ENCODE peak calls at places on chromosome 7, in nine cellular contexts. U is GM12864, V is fibroblast of lung, O is omental fat pad, I is heart right ventricle, N is IMR-90, H is H9, A is lung, S is RWPE1. F is an unnamed sample.

GRCh38 chr7:55177589-55178261 is 158.9 kb downstream of the EGFR start:
- DNase-seq in H (no peak), N (no peak), U (no peak), O (no peak), S (no peak), I (peak), V (peak), A (no peak), F (no peak)

GRCh38 chr7:30761214-30762156 is 9.6 kb downstream of the INMT start:
- DNase-seq in A (no peak), V (no peak), H (no peak), U (no peak), I (no peak), N (no peak), O (no peak), S (no peak), F (no peak)

GRCh38 chr7:66930341-66930740 is 9.3 kb downstream of the TMEM248 start:
- DNase-seq in U (no peak), N (peak), O (no peak), A (no peak), H (peak), S (no peak), V (peak), I (no peak), F (no peak)

GRCh38 chr7:131861620-131862346 is 305.4 kb upstream of the PODXL start:
- DNase-seq in A (no peak), I (no peak), H (no peak), U (no peak), O (no peak), V (peak), N (peak), S (no peak), F (no peak)

GRCh38 chr7:3027005-3027404 is 16.7 kb downstream of the CARD11 start:
- DNase-seq in U (no peak), V (no peak), N (no peak), O (no peak), S (no peak), H (no peak), I (no peak), A (no peak), F (no peak)

GRCh38 chr7:2012981-2013380 is 219.8 kb downstream of the MAD1L1 start:
- DNase-seq in H (no peak), U (no peak), A (no peak), N (peak), V (peak), O (no peak), I (no peak), S (no peak), F (no peak)

GRCh38 chr7:28921822-28922221 is 36.3 kb downstream of the TRIL start:
- DNase-seq in A (peak), U (peak), N (peak), H (peak), I (peak), V (peak), S (peak), O (no peak), F (peak)

GRCh38 chr7:106114735-106115383 is 2.7 kb upstream of the SYPL1 start:
- DNase-seq in N (no peak), V (no peak), S (no peak), O (no peak), U (no peak), H (no peak), A (no peak), I (no peak), F (no peak)

GRCh38 chr7:109984726-109985125 is 1106.2 kb upstream of the LRRN3 start:
- DNase-seq in S (no peak), I (no peak), O (no peak), N (peak), A (no peak), H (no peak), V (no peak), U (no peak), F (no peak)

GRCh38 chr7:137328389-137329120 is 15.0 kb downstream of the PTN start:
- DNase-seq in I (peak), H (no peak), U (no peak), N (peak), A (no peak), O (no peak), V (peak), S (no peak), F (no peak)

GRCh38 chr7:38409524-38409923 is 136.1 kb upstream of the TARP start:
- DNase-seq in S (no peak), I (no peak), A (no peak), V (no peak), H (no peak), O (no peak), U (no peak), N (no peak), F (no peak)

DNA sequence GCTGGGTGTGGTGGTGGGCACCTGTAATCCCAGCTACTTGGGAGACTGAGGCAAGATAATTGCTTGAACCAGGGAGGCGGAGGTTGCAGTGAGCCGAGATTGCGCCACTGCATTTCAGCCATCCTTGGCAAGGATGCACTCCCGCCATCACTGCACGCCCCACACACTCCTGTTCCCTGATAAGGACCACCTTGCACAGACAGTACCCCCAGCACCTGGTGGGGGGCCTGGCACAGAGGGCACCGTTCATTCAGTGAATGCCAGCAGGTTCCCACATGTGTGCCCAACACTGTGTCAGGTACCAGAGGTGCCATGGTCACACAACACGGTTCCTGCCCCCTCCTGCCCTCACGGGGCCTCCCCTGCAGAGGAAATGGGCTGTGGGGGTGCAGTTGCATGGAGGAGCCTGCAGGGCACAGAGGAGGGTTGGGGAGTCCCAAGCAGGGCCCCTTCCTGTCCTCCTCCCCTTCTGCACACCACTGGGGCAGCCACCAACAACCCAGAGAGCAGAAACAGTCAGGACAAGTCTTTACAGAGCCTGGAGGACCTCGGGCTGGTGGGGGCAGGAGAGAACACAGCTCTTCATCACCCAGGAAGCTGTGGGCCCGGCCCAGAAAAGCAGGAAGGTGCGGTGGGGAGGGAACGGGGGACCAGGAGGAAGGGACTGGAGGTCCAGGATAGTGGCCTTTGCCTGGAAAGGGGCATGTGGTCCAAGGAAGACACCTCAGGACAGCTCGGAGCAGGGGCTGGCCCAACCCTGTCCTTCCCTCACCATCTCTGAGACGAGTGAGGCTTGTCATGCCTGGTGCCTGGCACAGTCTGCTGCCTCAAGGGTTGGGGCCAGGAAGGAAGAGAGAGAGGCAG is 7.1 kb downstream of the CRYGN start:
- DNase-seq in I (no peak), H (no peak), O (no peak), V (no peak), A (no peak), U (no peak), S (no peak), N (no peak), F (peak)
- TF ChIP-seq CTCF in I (no peak), H (peak), O (no peak), V (no peak), A (no peak), U (peak), S (no peak), N (no peak), F (no peak)

DNA sequence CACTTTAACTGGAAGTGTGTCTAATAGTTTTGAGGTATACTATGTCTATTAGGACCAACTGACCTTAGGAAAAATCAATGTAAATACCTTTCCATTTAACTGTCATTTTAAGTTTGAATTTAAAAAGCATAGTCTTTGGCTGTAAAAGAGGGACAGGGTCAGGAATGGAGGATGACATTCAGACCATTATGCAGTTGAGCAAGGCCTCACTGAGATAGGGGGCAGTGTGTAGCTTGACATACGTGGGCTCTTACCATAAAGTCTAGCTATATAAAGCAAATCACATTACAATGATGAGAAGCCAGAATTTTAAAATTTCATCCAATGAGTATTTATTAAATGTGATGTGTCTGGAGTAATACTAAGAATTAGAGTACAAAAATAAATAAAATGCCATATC is 17.9 kb downstream of the PALS2 start:
- DNase-seq in S (no peak), V (no peak), A (no peak), H (no peak), N (no peak), I (no peak), U (no peak), O (no peak), F (no peak)
- TF ChIP-seq CTCF in S (no peak), V (peak), A (no peak), H (peak), N (no peak), I (no peak), U (peak), O (no peak), F (peak)

GRCh38 chr7:108382932-108383331 is 73.3 kb downstream of the NRCAM start:
- DNase-seq in S (no peak), O (no peak), N (no peak), U (no peak), A (no peak), H (no peak), I (no peak), V (no peak), F (no peak)

GRCh38 chr7:108385834-108386422 is 70.3 kb downstream of the NRCAM start:
- DNase-seq in V (no peak), I (no peak), A (no peak), S (no peak), N (no peak), U (no peak), O (no peak), H (no peak), F (no peak)

GRCh38 chr7:108380527-108380926 is 75.7 kb downstream of the NRCAM start:
- DNase-seq in V (no peak), U (no peak), N (no peak), O (no peak), I (no peak), H (no peak), S (no peak), A (no peak), F (no peak)

GRCh38 chr7:108384721-108385483 is 71.3 kb downstream of the NRCAM start:
- DNase-seq in O (no peak), U (no peak), N (no peak), S (no peak), A (no peak), H (no peak), V (no peak), I (no peak), F (peak)
- TF ChIP-seq CTCF in O (no peak), U (peak), N (no peak), S (no peak), A (no peak), H (peak), V (peak), I (no peak), F (peak)

GRCh38 chr7:24715661-24716479 is 41.4 kb downstream of the GSDME start:
- DNase-seq in I (no peak), N (peak), V (peak), U (peak), H (peak), O (no peak), A (peak), S (no peak), F (peak)
- TF ChIP-seq CTCF in I (peak), N (peak), V (peak), U (peak), H (peak), O (no peak), A (no peak), S (no peak), F (peak)

DNA sequence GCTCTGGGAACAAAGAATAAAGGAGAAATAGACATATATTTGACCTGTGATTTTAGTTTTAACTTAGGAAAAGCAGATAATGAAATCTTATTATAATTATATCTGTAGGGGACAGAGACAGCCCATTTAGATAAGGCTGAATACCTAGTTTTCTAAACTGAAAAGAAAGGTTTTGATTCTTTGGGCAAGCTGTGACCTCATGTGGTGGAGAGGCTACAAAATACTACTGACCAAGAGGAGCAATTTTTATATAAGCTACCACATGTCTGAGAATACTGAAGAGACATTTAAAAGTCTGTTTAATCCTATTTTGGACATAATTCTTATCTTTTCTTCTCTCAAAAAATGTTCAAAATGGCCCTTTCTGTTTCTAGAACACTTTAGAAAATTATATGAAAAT is 271.0 kb downstream of the MTERF1 start:
- DNase-seq in N (no peak), V (peak), O (no peak), S (no peak), A (no peak), I (no peak), U (no peak), H (no peak), F (no peak)
- TF ChIP-seq CTCF in N (no peak), V (no peak), O (no peak), S (no peak), A (no peak), I (no peak), U (no peak), H (no peak), F (peak)

F was measured in GM10248.